ENCODE peak calls at places on chromosome 1, in four cellular contexts. J is activated CD4-positive, alpha-beta T cell treated with anti-CD3 and anti-CD28 coated beads, Interleukin-2, amount 10 ng/mL, durations not matched to agents 7 days and 5 days; E is NCI-H510A; F is dermis microvascular lymphatic vessel endothelial cell. K is an unnamed sample.

GRCh38 chr1:156146006-156146748 is 7.2 kb upstream of the SEMA4A start:
- DNase-seq in E (peak), J (peak), F (peak), K (peak)

GRCh38 chr1:58454343-58454742 is 92.2 kb downstream of the OMA1 start:
- DNase-seq in E (no peak), J (no peak), F (no peak), K (no peak)

GRCh38 chr1:150477733-150478132 is 9.5 kb upstream of the TARS2 start:
- DNase-seq in F (no peak), E (no peak), J (no peak), K (no peak)

GRCh38 chr1:173269490-173270230 is 62.5 kb upstream of the TNFSF4 start:
- DNase-seq in J (no peak), E (no peak), F (no peak), K (no peak)

GRCh38 chr1:202162418-202163280 is 2.2 kb upstream of the PTPN7 start:
- DNase-seq in F (no peak), J (no peak), E (no peak), K (no peak)

GRCh38 chr1:89356658-89357400 is 7.0 kb upstream of the GBP6 start:
- DNase-seq in E (no peak), J (no peak), F (no peak), K (no peak)

GRCh38 chr1:204480515-204480914 is 14.1 kb downstream of the PIK3C2B start:
- DNase-seq in J (no peak), E (no peak), F (no peak), K (no peak)

GRCh38 chr1:53947172-53947835 is 1.2 kb downstream of the LRRC42 start:
- DNase-seq in F (no peak), J (no peak), E (no peak), K (no peak)

GRCh38 chr1:113439272-113439660 is 49.0 kb downstream of the MAGI3 start:
- DNase-seq in F (no peak), E (no peak), J (no peak), K (no peak)

GRCh38 chr1:46527474-46528296 is 23.8 kb downstream of the KNCN start:
- DNase-seq in J (peak), E (no peak), F (peak), K (peak)

GRCh38 chr1:100100202-100100601 is 32.5 kb downstream of the SASS6 start:
- DNase-seq in F (no peak), J (no peak), E (no peak), K (no peak)

GRCh38 chr1:115654125-115654524 is 12.4 kb downstream of the VANGL1 start:
- DNase-seq in J (no peak), F (no peak), E (no peak), K (no peak)

GRCh38 chr1:169949139-169949538 is 55.4 kb upstream of the SCYL3 start:
- DNase-seq in J (no peak), E (no peak), F (no peak), K (no peak)

GRCh38 chr1:14993414-14993813 is 160.1 kb upstream of the TMEM51 start:
- DNase-seq in J (no peak), F (no peak), E (no peak), K (no peak)

GRCh38 chr1:213779228-213779627 is 208.5 kb upstream of the PROX1 start:
- DNase-seq in E (no peak), F (no peak), J (no peak), K (no peak)

GRCh38 chr1:160741597-160742348 is 2.7 kb downstream of the SLAMF7 start:
- DNase-seq in F (no peak), E (no peak), J (no peak), K (no peak)

GRCh38 chr1:22225858-22226584 is 83.1 kb upstream of the WNT4 start:
- DNase-seq in E (no peak), J (no peak), F (no peak), K (no peak)

GRCh38 chr1:108636876-108637275 is 24.0 kb downstream of the HENMT1 start:
- DNase-seq in E (no peak), J (no peak), F (no peak), K (no peak)

GRCh38 chr1:175757381-175758015 is 14.1 kb upstream of the TNR start:
- DNase-seq in J (no peak), F (no peak), E (no peak), K (no peak)

GRCh38 chr1:200866521-200866920 is 6.3 kb upstream of the GPR25 start:
- DNase-seq in J (no peak), F (no peak), E (no peak), K (no peak)

GRCh38 chr1:202968895-202969295 is 1.8 kb upstream of the CYB5R1 start:
- DNase-seq in F (peak), J (peak), E (peak), K (no peak)

GRCh38 chr1:84027368-84027767 is 28.4 kb upstream of the TTLL7 start:
- DNase-seq in E (no peak), J (no peak), F (no peak), K (no peak)

GRCh38 chr1:40772146-40772770 is 11.3 kb upstream of the KCNQ4 start:
- DNase-seq in E (no peak), J (no peak), F (no peak), K (no peak)

GRCh38 chr1:200665851-200666250 is 3.9 kb downstream of the DDX59 start:
- DNase-seq in F (peak), E (no peak), J (no peak), K (no peak)